ENCODE peak calls at places on chromosome 19, in five cellular contexts. B, T, I, Z and E are unnamed samples.

GRCh38 chr19:45506991-45507863 is at the start of gene VASP:
- DNase-seq in B (peak), T (peak), I (peak), Z (peak), E (peak)

GRCh38 chr19:53703361-53703760 is 71.6 kb downstream of the DPRX start:
- DNase-seq in B (no peak), T (no peak), I (no peak), Z (no peak), E (no peak)

GRCh38 chr19:18131841-18132596 is 20.9 kb upstream of the PIK3R2 start:
- DNase-seq in B (no peak), T (no peak), I (no peak), Z (no peak), E (no peak)

GRCh38 chr19:35380450-35381124 is 9.7 kb downstream of the GPR42 start:
- DNase-seq in B (no peak), T (no peak), I (peak), Z (no peak), E (no peak)

GRCh38 chr19:35872180-35872579 is 3.8 kb downstream of the APLP1 start:
- DNase-seq in B (no peak), T (no peak), I (no peak), Z (no peak), E (no peak)

GRCh38 chr19:10896851-10897526 is 25.6 kb downstream of the CARM1 start:
- DNase-seq in B (no peak), T (no peak), I (no peak), Z (no peak), E (no peak)

GRCh38 chr19:35977446-35978222 is 17.4 kb upstream of the SDHAF1 start:
- DNase-seq in B (no peak), T (no peak), I (no peak), Z (no peak), E (no peak)

GRCh38 chr19:50793558-50794065 is 3.4 kb downstream of the ACP4 start:
- DNase-seq in B (no peak), T (no peak), I (no peak), Z (no peak), E (no peak)

GRCh38 chr19:41403181-41403970 is 5.8 kb downstream of the BCKDHA start:
- DNase-seq in B (no peak), T (no peak), I (no peak), Z (no peak), E (no peak)

GRCh38 chr19:970695-971094 is 13.4 kb upstream of the WDR18 start:
- DNase-seq in B (no peak), T (no peak), I (no peak), Z (no peak), E (no peak)

GRCh38 chr19:751501-752341 is 809 bp downstream of the MISP start:
- DNase-seq in B (no peak), T (no peak), I (no peak), Z (no peak), E (no peak)

DNA sequence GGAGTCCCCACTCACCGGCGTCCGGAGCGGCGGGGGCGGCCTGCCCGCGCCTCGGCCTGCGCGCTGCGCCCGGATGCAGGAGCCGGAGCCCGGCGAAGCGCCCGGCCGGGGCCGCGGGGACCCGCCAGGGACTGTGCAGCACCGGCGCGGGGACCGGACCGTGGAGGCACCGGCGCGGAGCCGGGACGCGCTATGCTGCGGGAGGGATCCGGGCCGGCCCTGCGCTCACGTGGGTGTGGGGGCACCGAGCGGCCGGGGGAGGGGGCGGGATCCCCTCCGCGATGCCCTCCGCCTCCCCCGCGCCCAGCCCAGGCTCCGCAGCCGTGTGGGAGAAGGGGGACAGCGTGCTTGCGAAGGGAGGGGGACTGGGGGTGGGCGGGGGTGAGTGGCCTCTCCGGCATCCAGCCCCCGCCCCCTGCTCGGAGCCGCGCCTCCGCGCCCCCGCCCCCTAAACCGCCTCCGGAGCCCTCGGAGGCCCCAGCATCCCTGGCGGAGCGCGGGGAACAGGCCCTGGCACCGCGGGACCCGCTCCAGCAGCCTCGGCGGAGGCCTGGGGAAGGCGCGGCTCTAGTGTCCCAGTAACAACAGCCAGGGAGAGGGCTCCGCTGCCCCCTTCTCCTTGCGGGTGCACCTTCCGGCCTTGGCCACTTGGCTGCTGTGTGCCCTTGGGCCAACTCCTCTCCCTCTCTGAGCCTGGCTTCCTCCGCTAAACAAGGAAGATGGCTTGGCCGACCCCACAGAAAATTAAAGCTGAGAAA is at the start of gene SLC1A6:
- DNase-seq in B (no peak), T (no peak), I (no peak), Z (no peak), E (no peak)
- TF ChIP-seq CTCF in B (no peak), T (no peak), I (no peak), Z (no peak), E (no peak)

DNA sequence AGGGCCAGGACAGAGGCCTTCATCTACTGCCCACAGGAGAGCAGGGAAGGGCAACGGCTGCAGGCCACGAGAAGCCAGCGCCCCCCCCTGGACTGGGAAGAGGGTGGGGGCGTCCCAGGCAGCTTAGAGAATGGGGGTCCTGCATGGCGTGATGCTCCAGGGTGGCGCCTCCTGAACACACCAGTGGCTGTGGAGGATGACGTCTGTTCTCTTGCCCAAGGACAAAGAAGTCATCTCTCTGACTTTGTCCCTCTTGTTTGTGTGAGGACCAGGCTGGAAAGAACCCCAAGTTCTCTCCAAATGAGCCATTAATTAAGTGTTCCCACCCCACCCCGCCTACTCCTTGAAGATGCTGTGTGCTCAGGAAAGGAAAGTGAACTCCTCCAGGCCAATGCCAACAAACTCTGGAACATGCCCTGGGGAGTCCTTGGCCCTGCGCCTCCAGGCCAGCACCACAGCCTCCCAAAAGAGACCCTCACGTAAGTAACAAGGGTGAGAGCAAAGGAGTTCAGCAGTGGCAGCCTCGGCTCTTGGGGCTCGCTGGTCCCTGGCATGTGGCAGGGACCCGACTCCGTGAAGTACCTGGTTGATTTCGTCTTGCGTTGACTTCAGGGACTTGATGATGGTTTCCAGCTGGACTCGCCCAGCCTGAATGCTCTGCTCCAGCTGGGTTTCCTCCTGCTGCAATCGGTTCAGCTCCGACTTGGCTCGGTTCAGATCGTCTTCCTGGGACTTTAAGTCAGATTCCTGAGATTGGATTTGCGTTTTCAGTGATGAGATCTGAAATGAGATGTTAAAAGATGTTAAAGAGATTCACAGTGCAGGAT is 68.4 kb downstream of the EPS15L1 start:
- DNase-seq in B (no peak), T (no peak), I (no peak), Z (no peak), E (no peak)
- H3K27ac ChIP-seq in B (peak), T (no peak), I (no peak), Z (no peak), E (peak)

GRCh38 chr19:48560095-48560530 is 8.1 kb downstream of the SULT2B1 start:
- DNase-seq in B (no peak), T (no peak), I (no peak), Z (no peak), E (no peak)
- TF ChIP-seq CTCF in B (no peak), T (no peak), I (no peak), Z (no peak), E (no peak)

GRCh38 chr19:27872370-27872769 is 1340.6 kb downstream of the UQCRFS1 start:
- DNase-seq in B (no peak), T (no peak), I (no peak), Z (no peak), E (no peak)
- H3K27ac ChIP-seq in B (no peak), T (no peak), I (no peak), Z (no peak), E (no peak)

GRCh38 chr19:2575734-2576481 is 100.0 kb downstream of the GADD45B start:
- DNase-seq in B (peak), T (peak), I (peak), Z (peak), E (no peak)
- TF ChIP-seq CTCF in B (no peak), T (no peak), I (no peak), Z (no peak), E (no peak)